ENCODE peak calls at places on chromosomes 1 and 21, in eight cellular contexts. U is SK-N-SH, A is spleen, N is GM12878, H is HepG2, E is breast epithelium, C is Panc1, O is transverse colon. K is an unnamed sample.

GRCh38 chr1:24108334-24109165 is 3.4 kb downstream of the MYOM3 start:
- DNase-seq in U (no peak), C (no peak), H (peak; percentile 75), A (peak; percentile 41), N (no peak), O (peak; percentile 60), E (no peak), K (no peak)

GRCh38 chr1:117985973-117986372 is 56.4 kb downstream of the WDR3 start:
- DNase-seq in E (no peak), A (no peak), N (no peak), C (no peak), O (no peak), U (no peak), H (no peak), K (no peak)

GRCh38 chr1:36576677-36577076 is 94.0 kb upstream of the CSF3R start:
- DNase-seq in N (no peak), H (no peak), O (no peak), C (no peak), U (no peak), A (peak; percentile 22), E (no peak), K (no peak)

GRCh38 chr1:239719642-239720258 is 333.4 kb downstream of the CHRM3 start:
- DNase-seq in E (no peak), U (no peak), C (no peak), N (no peak), H (no peak), A (no peak), O (peak; percentile 21), K (no peak)

GRCh38 chr1:22039594-22040347 is 12.7 kb upstream of the CDC42 start:
- DNase-seq in E (no peak), U (no peak), C (no peak), N (peak; percentile 97), A (peak; percentile 94), O (peak; percentile 88), H (no peak), K (peak; percentile 92)

GRCh38 chr1:156128749-156129682 is 14.5 kb downstream of the LMNA start:
- DNase-seq in E (no peak), O (peak; percentile 40), U (no peak), C (no peak), N (no peak), H (no peak), A (no peak), K (no peak)

GRCh38 chr1:90963651-90964050 is 58.2 kb downstream of the ZNF644 start:
- DNase-seq in N (no peak), H (no peak), A (no peak), E (no peak), U (no peak), C (no peak), O (no peak), K (no peak)

GRCh38 chr1:115557715-115558114 is 84.1 kb upstream of the VANGL1 start:
- DNase-seq in O (no peak), A (no peak), C (no peak), U (no peak), N (no peak), E (no peak), H (no peak), K (no peak)

GRCh38 chr1:30420519-30421050 is 302.8 kb downstream of the MATN1 start:
- DNase-seq in A (no peak), O (no peak), N (no peak), H (no peak), U (no peak), C (no peak), E (peak; percentile 28), K (peak; percentile 64)

GRCh38 chr1:228813006-228813405 is 77.7 kb downstream of the RHOU start:
- DNase-seq in C (no peak), H (no peak), A (no peak), O (no peak), U (no peak), N (no peak), E (no peak), K (no peak)

GRCh38 chr1:100767176-100767876 is 47.8 kb downstream of the VCAM1 start:
- DNase-seq in U (no peak), A (no peak), H (no peak), E (no peak), C (no peak), O (no peak), N (no peak), K (no peak)

GRCh38 chr1:41340655-41341364 is 20.4 kb upstream of the FOXO6 start:
- DNase-seq in E (no peak), H (no peak), C (no peak), N (no peak), O (no peak), A (no peak), U (no peak), K (no peak)

GRCh38 chr1:166351676-166352075 is 184.9 kb upstream of the FAM78B start:
- DNase-seq in A (no peak), O (no peak), C (no peak), N (no peak), U (no peak), E (no peak), H (no peak), K (no peak)

GRCh38 chr1:87888456-87888855 is 559.8 kb downstream of the LMO4 start:
- DNase-seq in A (no peak), H (no peak), U (no peak), O (no peak), E (no peak), C (no peak), N (no peak), K (no peak)

GRCh38 chr1:94351441-94351840 is 66.7 kb upstream of the ABCD3 start:
- DNase-seq in H (no peak), E (no peak), A (no peak), O (no peak), C (no peak), U (no peak), N (no peak), K (peak; percentile 87)

GRCh38 chr1:217135987-217136894 is 413.0 kb upstream of the ESRRG start:
- DNase-seq in C (no peak), H (no peak), U (peak; percentile 56), O (no peak), E (no peak), N (no peak), A (peak; percentile 65), K (no peak)

GRCh38 chr1:12798911-12799310 is 7.7 kb downstream of the PRAMEF1 start:
- DNase-seq in C (no peak), A (no peak), H (no peak), N (no peak), U (no peak), E (no peak), O (no peak), K (peak; percentile 75)

DNA sequence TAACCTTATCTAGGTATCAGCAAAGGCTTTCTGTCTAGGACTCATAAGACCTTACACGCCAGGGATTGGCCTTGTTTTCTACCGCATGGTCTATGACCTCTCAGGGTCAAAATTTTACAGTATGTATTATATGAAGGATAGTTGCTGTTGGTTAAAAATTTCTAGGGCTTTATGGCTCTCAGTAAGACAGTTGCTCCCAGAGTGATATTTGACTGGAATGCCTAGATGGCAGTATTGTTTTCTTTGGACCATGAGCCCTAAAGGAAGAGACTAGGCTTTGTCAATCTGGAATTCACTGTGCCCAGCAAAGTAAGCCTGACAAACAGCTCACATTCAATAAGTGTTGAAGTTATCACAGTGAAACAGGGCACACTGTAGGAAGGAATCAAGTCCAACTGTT is 37.6 kb downstream of the C1orf87 start:
- DNase-seq in N (no peak), H (peak; percentile 2), A (no peak), E (no peak), U (no peak), O (no peak), C (no peak), K (no peak)
- H3K4me1 ChIP-seq in N (no peaks in the 10 kb centered on the region), H (no peaks in the 10 kb centered on the region), A (no peaks in the 10 kb centered on the region), E (no peaks in the 10 kb centered on the region), U (no peaks in the 10 kb centered on the region), O (peaks cover 3% of the 10 kb centered on the region), C (no peaks in the 10 kb centered on the region), K (no peaks in the 10 kb centered on the region)

GRCh38 chr1:204084247-204084772 is 11.4 kb downstream of the SOX13 start:
- DNase-seq in U (no peak), E (peak; percentile 79), N (no peak), H (peak; percentile 75), A (peak; percentile 37), O (peak; percentile 49), C (no peak), K (no peak)
- TF ChIP-seq POLR2AphosphoS5 in U (no peak), E (peak; percentile 23), N (no peak), H (no peak), A (no peak), O (no peak), C (peak; percentile 64), K (no peak)

GRCh38 chr1:218518341-218518740 is 173.2 kb downstream of the TGFB2 start:
- DNase-seq in N (no peak), E (no peak), O (no peak), H (no peak), A (no peak), C (no peak), U (no peak), K (no peak)
- H3K27ac ChIP-seq in N (no peak overlapping the region), E (no peak overlapping the region), O (no peak overlapping the region), H (no peak overlapping the region), A (no peak overlapping the region), C (no peak overlapping the region), U (no peak overlapping the region), K (no peak overlapping the region)

GRCh38 chr1:203281033-203281432 is 24.3 kb upstream of the BTG2 start:
- DNase-seq in O (no peak), U (no peak), H (no peak), N (no peak), C (no peak), A (no peak), E (peak; percentile 69), K (no peak)
- H3K4me1 ChIP-seq in O (peaks cover 59% of the 10 kb centered on the region), U (no peaks in the 10 kb centered on the region), H (peaks cover 26% of the 10 kb centered on the region), N (peaks cover 46% of the 10 kb centered on the region), C (no peaks in the 10 kb centered on the region), A (peaks cover 49% of the 10 kb centered on the region), E (peaks cover 7% of the 10 kb centered on the region), K (peaks cover 81% of the 10 kb centered on the region)

GRCh38 chr21:18350216-18350615 is 53.4 kb downstream of the TMPRSS15 start:
- DNase-seq in H (no peak), E (no peak), A (no peak), C (no peak), N (no peak), U (no peak), O (no peak), K (no peak)

GRCh38 chr21:18354947-18355346 is 48.6 kb downstream of the TMPRSS15 start:
- DNase-seq in H (no peak), U (no peak), E (no peak), C (no peak), N (no peak), O (no peak), A (no peak), K (no peak)

GRCh38 chr21:18349468-18349867 is 54.1 kb downstream of the TMPRSS15 start:
- DNase-seq in C (no peak), N (no peak), O (no peak), A (no peak), E (no peak), U (no peak), H (no peak), K (no peak)
- TF ChIP-seq POLR2AphosphoS5 in C (no peak), N (no peak), O (no peak), A (no peak), E (no peak), U (no peak), H (no peak), K (no peak)

K was measured in esophagus muscularis mucosa.